ENCODE peak calls at places on chromosomes 16 and 17, in six cellular contexts. One of them, this sample, is unnamed. For H3K79me2 and H3K9me2, the result is how much of the 10 kb centered on the place peaks cover.

GRCh38 chr17:75830168-75831031 is 13.8 kb downstream of the UNC13D start:
- DNase-seq in PC-3: peak
- DNase-seq in MM.1S: no peak
- DNase-seq in GM23248: peak
- DNase-seq in HCT116: no peak
- DNase-seq in SK-N-SH: peak
- DNase-seq in this sample: peak

GRCh38 chr16:2196162-2196980 is at the start of gene CASKIN1:
- DNase-seq in PC-3: peak
- DNase-seq in MM.1S: no peak
- DNase-seq in GM23248: peak
- DNase-seq in HCT116: no peak
- DNase-seq in SK-N-SH: peak
- DNase-seq in this sample: no peak

GRCh38 chr17:28849281-28849680 is 5.5 kb upstream of the ERAL1 start:
- DNase-seq in PC-3: no peak
- DNase-seq in MM.1S: no peak
- DNase-seq in GM23248: peak
- DNase-seq in HCT116: no peak
- DNase-seq in SK-N-SH: peak
- DNase-seq in this sample: no peak

GRCh38 chr16:80100846-80101451 is 439.8 kb upstream of the DYNLRB2 start:
- DNase-seq in PC-3: no peak
- DNase-seq in MM.1S: peak
- DNase-seq in GM23248: no peak
- DNase-seq in HCT116: no peak
- DNase-seq in SK-N-SH: no peak
- DNase-seq in this sample: no peak

GRCh38 chr17:41048441-41048840 is 1.3 kb upstream of the KRTAP2-1 start:
- DNase-seq in PC-3: peak
- DNase-seq in MM.1S: no peak
- DNase-seq in GM23248: peak
- DNase-seq in HCT116: no peak
- DNase-seq in SK-N-SH: no peak
- DNase-seq in this sample: peak

GRCh38 chr17:49896860-49897259 is 49.0 kb upstream of the TAC4 start:
- DNase-seq in PC-3: no peak
- DNase-seq in MM.1S: no peak
- DNase-seq in GM23248: no peak
- DNase-seq in HCT116: no peak
- DNase-seq in SK-N-SH: no peak
- DNase-seq in this sample: no peak

GRCh38 chr17:6641374-6641818 is 536 bp downstream of the TXNDC17 start:
- DNase-seq in PC-3: peak
- DNase-seq in MM.1S: peak
- DNase-seq in GM23248: peak
- DNase-seq in HCT116: no peak
- DNase-seq in SK-N-SH: no peak
- DNase-seq in this sample: peak

GRCh38 chr17:76388966-76389888 is 4.8 kb downstream of the SPHK1 start:
- DNase-seq in PC-3: no peak
- DNase-seq in MM.1S: no peak
- DNase-seq in GM23248: peak
- DNase-seq in HCT116: no peak
- DNase-seq in SK-N-SH: no peak
- DNase-seq in this sample: peak

GRCh38 chr17:75742337-75742736 is 21.1 kb downstream of the ITGB4 start:
- DNase-seq in PC-3: no peak
- DNase-seq in MM.1S: no peak
- DNase-seq in GM23248: no peak
- DNase-seq in HCT116: no peak
- DNase-seq in SK-N-SH: no peak
- DNase-seq in this sample: no peak

GRCh38 chr17:68437979-68438877 is 19.1 kb downstream of the WIPI1 start:
- DNase-seq in PC-3: no peak
- DNase-seq in MM.1S: peak
- DNase-seq in GM23248: peak
- DNase-seq in HCT116: no peak
- DNase-seq in SK-N-SH: no peak
- DNase-seq in this sample: peak

GRCh38 chr17:76246080-76247066 is 6.1 kb upstream of the RNF157 start:
- DNase-seq in PC-3: no peak
- DNase-seq in MM.1S: peak
- DNase-seq in GM23248: peak
- DNase-seq in HCT116: no peak
- DNase-seq in SK-N-SH: no peak
- DNase-seq in this sample: no peak

GRCh38 chr17:15947331-15947730 is 2.4 kb downstream of the ADORA2B start:
- DNase-seq in PC-3: peak
- DNase-seq in MM.1S: no peak
- DNase-seq in GM23248: peak
- DNase-seq in HCT116: no peak
- DNase-seq in SK-N-SH: no peak
- DNase-seq in this sample: no peak

GRCh38 chr17:28467456-28468025 is 5.9 kb upstream of the SLC13A2 start:
- DNase-seq in PC-3: no peak
- DNase-seq in MM.1S: no peak
- DNase-seq in GM23248: peak
- DNase-seq in HCT116: no peak
- DNase-seq in SK-N-SH: no peak
- DNase-seq in this sample: no peak

GRCh38 chr17:72614871-72615626 is 477.4 kb downstream of the SLC39A11 start:
- DNase-seq in PC-3: peak
- DNase-seq in MM.1S: no peak
- DNase-seq in GM23248: no peak
- DNase-seq in HCT116: peak
- DNase-seq in SK-N-SH: no peak
- DNase-seq in this sample: no peak
- H3K9ac ChIP-seq in PC-3: peak
- H3K9ac ChIP-seq in MM.1S: no peak
- H3K9ac ChIP-seq in GM23248: no peak
- H3K9ac ChIP-seq in HCT116: peak
- H3K9ac ChIP-seq in SK-N-SH: no peak
- H3K9ac ChIP-seq in this sample: no peak

GRCh38 chr16:88761143-88761534 is 23.9 kb downstream of the PIEZO1 start:
- DNase-seq in PC-3: no peak
- DNase-seq in MM.1S: no peak
- DNase-seq in GM23248: no peak
- DNase-seq in HCT116: no peak
- DNase-seq in SK-N-SH: no peak
- DNase-seq in this sample: no peak

GRCh38 chr16:88759245-88759975 is 25.6 kb downstream of the PIEZO1 start:
- DNase-seq in PC-3: no peak
- DNase-seq in MM.1S: no peak
- DNase-seq in GM23248: no peak
- DNase-seq in HCT116: no peak
- DNase-seq in SK-N-SH: no peak
- DNase-seq in this sample: peak

GRCh38 chr16:88760424-88761142 is 24.4 kb downstream of the PIEZO1 start:
- DNase-seq in PC-3: no peak
- DNase-seq in MM.1S: no peak
- DNase-seq in GM23248: no peak
- DNase-seq in HCT116: no peak
- DNase-seq in SK-N-SH: peak
- DNase-seq in this sample: no peak

GRCh38 chr16:88758944-88759244 is 26.1 kb downstream of the PIEZO1 start:
- DNase-seq in PC-3: no peak
- DNase-seq in MM.1S: no peak
- DNase-seq in GM23248: no peak
- DNase-seq in HCT116: no peak
- DNase-seq in SK-N-SH: no peak
- DNase-seq in this sample: no peak

DNA sequence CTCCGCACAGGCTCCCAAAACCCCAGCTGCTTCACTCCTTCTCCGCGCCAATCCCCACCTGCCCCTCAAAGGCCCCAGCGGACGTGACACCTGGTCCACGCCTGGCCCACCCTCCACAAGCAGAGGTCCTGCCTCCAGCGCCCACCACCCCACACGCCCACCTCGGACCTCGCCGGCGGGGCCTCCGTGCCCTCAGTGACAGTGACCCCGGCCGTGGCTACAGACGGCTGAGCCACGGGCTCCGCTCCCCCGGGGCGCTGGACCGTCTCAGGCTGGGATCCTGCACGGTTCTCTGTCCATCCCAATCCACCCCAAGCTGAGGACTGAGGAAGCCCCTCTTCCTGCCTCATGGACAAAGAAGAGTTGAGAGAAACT is 25.1 kb downstream of the PIEZO1 start:
- DNase-seq in PC-3: no peak
- DNase-seq in MM.1S: no peak
- DNase-seq in GM23248: no peak
- DNase-seq in HCT116: no peak
- DNase-seq in SK-N-SH: no peak
- DNase-seq in this sample: no peak
- H3K79me2 ChIP-seq in PC-3: half or more
- H3K79me2 ChIP-seq in MM.1S: half or more
- H3K79me2 ChIP-seq in GM23248: half or more
- H3K79me2 ChIP-seq in HCT116: half or more
- H3K79me2 ChIP-seq in SK-N-SH: half or more
- H3K79me2 ChIP-seq in this sample: under half

GRCh38 chr16:56974549-56975300 is 13.0 kb downstream of the CETP start:
- DNase-seq in PC-3: no peak
- DNase-seq in MM.1S: no peak
- DNase-seq in GM23248: no peak
- DNase-seq in HCT116: no peak
- DNase-seq in SK-N-SH: no peak
- DNase-seq in this sample: no peak
- H3K9me2 ChIP-seq in PC-3: under half
- H3K9me2 ChIP-seq in MM.1S: under half
- H3K9me2 ChIP-seq in GM23248: under half
- H3K9me2 ChIP-seq in HCT116: under half
- H3K9me2 ChIP-seq in SK-N-SH: under half
- H3K9me2 ChIP-seq in this sample: under half

GRCh38 chr17:2030779-2031163 is 818 bp downstream of the DPH1 start:
- DNase-seq in PC-3: no peak
- DNase-seq in MM.1S: no peak
- DNase-seq in GM23248: peak
- DNase-seq in HCT116: peak
- DNase-seq in SK-N-SH: no peak
- DNase-seq in this sample: no peak
- H3K9ac ChIP-seq in PC-3: peak
- H3K9ac ChIP-seq in MM.1S: peak
- H3K9ac ChIP-seq in GM23248: peak
- H3K9ac ChIP-seq in HCT116: peak
- H3K9ac ChIP-seq in SK-N-SH: peak
- H3K9ac ChIP-seq in this sample: peak

GRCh38 chr17:72588561-72588960 is 467.7 kb downstream of the SOX9 start:
- DNase-seq in PC-3: no peak
- DNase-seq in MM.1S: no peak
- DNase-seq in GM23248: no peak
- DNase-seq in HCT116: no peak
- DNase-seq in SK-N-SH: no peak
- DNase-seq in this sample: no peak

GRCh38 chr17:72590382-72590781 is 469.6 kb downstream of the SOX9 start:
- DNase-seq in PC-3: peak
- DNase-seq in MM.1S: no peak
- DNase-seq in GM23248: peak
- DNase-seq in HCT116: no peak
- DNase-seq in SK-N-SH: no peak
- DNase-seq in this sample: no peak

GRCh38 chr17:72587156-72587555 is 466.3 kb downstream of the SOX9 start:
- DNase-seq in PC-3: peak
- DNase-seq in MM.1S: peak
- DNase-seq in GM23248: peak
- DNase-seq in HCT116: no peak
- DNase-seq in SK-N-SH: no peak
- DNase-seq in this sample: no peak

GRCh38 chr17:72587773-72588511 is 467.1 kb downstream of the SOX9 start:
- DNase-seq in PC-3: peak
- DNase-seq in MM.1S: peak
- DNase-seq in GM23248: no peak
- DNase-seq in HCT116: no peak
- DNase-seq in SK-N-SH: no peak
- DNase-seq in this sample: peak

DNA sequence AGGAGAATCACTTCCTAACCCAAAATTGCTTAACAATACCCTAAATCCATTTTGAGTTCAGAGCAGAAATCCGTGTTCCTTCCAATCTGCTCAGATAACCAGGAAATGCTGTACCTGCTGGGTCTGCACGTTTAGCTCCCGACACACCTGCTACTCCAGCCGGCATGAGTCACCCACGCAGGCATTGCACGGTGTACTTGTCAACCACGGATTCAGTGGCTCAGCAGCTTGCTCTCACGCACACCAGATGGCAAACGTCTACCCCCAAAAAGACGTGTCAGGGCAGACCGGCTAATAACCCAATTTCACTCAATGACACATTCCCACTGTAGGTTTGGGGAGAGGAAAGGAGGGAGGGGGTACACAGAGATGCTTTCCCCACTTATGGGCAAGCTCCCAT is 468.1 kb downstream of the SOX9 start:
- DNase-seq in PC-3: peak
- DNase-seq in MM.1S: peak
- DNase-seq in GM23248: no peak
- DNase-seq in HCT116: peak
- DNase-seq in SK-N-SH: no peak
- DNase-seq in this sample: no peak
- H3K79me2 ChIP-seq in PC-3: half or more
- H3K79me2 ChIP-seq in MM.1S: half or more
- H3K79me2 ChIP-seq in GM23248: half or more
- H3K79me2 ChIP-seq in HCT116: half or more
- H3K79me2 ChIP-seq in SK-N-SH: half or more
- H3K79me2 ChIP-seq in this sample: under half

DNA sequence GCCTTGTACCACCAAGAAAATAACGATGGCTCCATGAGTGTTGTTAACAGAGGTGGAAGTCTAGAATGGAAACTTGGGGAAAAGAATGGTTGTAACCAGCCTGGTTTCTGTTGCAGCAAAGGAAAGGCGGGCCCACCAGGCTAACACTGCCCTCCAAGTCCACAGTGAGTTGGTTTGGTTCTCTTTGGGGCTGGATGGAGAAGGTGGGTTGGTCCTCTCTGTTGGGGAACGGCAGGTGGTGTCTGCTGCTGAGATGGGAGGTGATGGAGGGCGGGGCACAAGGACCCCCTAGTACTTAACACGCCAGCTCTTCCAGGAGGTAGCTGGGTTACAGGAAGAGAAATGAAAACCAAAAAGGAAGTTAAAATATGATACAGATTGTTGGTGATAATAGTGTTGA is 76.6 kb upstream of the PLCG2 start:
- DNase-seq in PC-3: no peak
- DNase-seq in MM.1S: no peak
- DNase-seq in GM23248: no peak
- DNase-seq in HCT116: no peak
- DNase-seq in SK-N-SH: no peak
- DNase-seq in this sample: no peak
- H3K9me2 ChIP-seq in PC-3: under half
- H3K9me2 ChIP-seq in MM.1S: under half
- H3K9me2 ChIP-seq in GM23248: under half
- H3K9me2 ChIP-seq in HCT116: under half
- H3K9me2 ChIP-seq in SK-N-SH: under half
- H3K9me2 ChIP-seq in this sample: under half